ENCODE peak calls at places on chromosomes 1 and 21, in eight cellular contexts. K is hepatocyte, F is GM03348, Y is choroid plexus epithelial cell, Z is myocyte, I is head of caudate nucleus, B is D341Med, A is fibroblast of lung. D is an unnamed sample.

GRCh38 chr1:18485227-18485626 is 4.5 kb downstream of the KLHDC7A start:
- DNase-seq in K (no peak), F (no peak), Y (no peak), Z (no peak), I (no peak), B (no peak), A (no peak), D (no peak)

GRCh38 chr1:160665330-160666078 is 18.7 kb upstream of the SLAMF1 start:
- DNase-seq in K (no peak), F (no peak), Y (peak; percentile 28), Z (no peak), I (no peak), B (no peak), A (no peak), D (no peak)

GRCh38 chr1:174800221-174800791 is 199.4 kb upstream of the CACYBP start:
- DNase-seq in K (peak; percentile 10), F (peak; percentile 29), Y (peak; percentile 18), Z (peak; percentile 43), I (peak; percentile 72), B (no peak), A (no peak), D (no peak)

GRCh38 chr1:55134152-55134808 is 80.9 kb downstream of the USP24 start:
- DNase-seq in K (no peak), F (no peak), Y (no peak), Z (no peak), I (no peak), B (no peak), A (no peak), D (no peak)

GRCh38 chr21:18493420-18493819 is 89.8 kb upstream of the TMPRSS15 start:
- DNase-seq in K (peak; percentile 12), F (no peak), Y (peak; percentile 27), Z (peak; percentile 40), I (peak; percentile 51), B (no peak), A (peak; percentile 28), D (no peak)

GRCh38 chr1:230328342-230329015 is 97.7 kb downstream of the PGBD5 start:
- DNase-seq in K (no peak), F (no peak), Y (no peak), Z (peak; percentile 59), I (no peak), B (no peak), A (no peak), D (no peak)

GRCh38 chr21:46196733-46197132 is 12.5 kb upstream of the SPATC1L start:
- DNase-seq in K (no peak), F (no peak), Y (no peak), Z (no peak), I (no peak), B (no peak), A (no peak), D (no peak)

GRCh38 chr21:21163904-21164303 is 165.7 kb downstream of the NCAM2 start:
- DNase-seq in K (peak; percentile 81), F (peak; percentile 48), Y (peak; percentile 91), Z (peak; percentile 80), I (peak; percentile 78), B (peak; percentile 68), A (peak; percentile 82), D (peak; percentile 34)

GRCh38 chr1:196732526-196732925 is 42.1 kb upstream of the CFHR3 start:
- DNase-seq in K (no peak), F (no peak), Y (peak; percentile 17), Z (no peak), I (no peak), B (no peak), A (no peak), D (no peak)

GRCh38 chr1:86156571-86157455 is at the start of gene COL24A1:
- DNase-seq in K (peak; percentile 69), F (peak; percentile 65), Y (peak; percentile 66), Z (peak; percentile 55), I (peak; percentile 60), B (no peak), A (peak; percentile 71), D (peak; percentile 87)

GRCh38 chr1:178385662-178386061 is 111.1 kb downstream of the CLEC20A start:
- DNase-seq in K (no peak), F (no peak), Y (no peak), Z (no peak), I (no peak), B (no peak), A (no peak), D (no peak)

GRCh38 chr1:84973493-84974334 is 23.2 kb downstream of the MCOLN2 start:
- DNase-seq in K (no peak), F (no peak), Y (peak; percentile 64), Z (peak; percentile 13), I (no peak), B (no peak), A (peak; percentile 38), D (no peak)

GRCh38 chr21:42845296-42845965 is 33.9 kb downstream of the WDR4 start:
- DNase-seq in K (no peak), F (no peak), Y (no peak), Z (peak; percentile 10), I (peak; percentile 73), B (peak; percentile 14), A (peak; percentile 10), D (no peak)

GRCh38 chr1:55214903-55215193 is 316 bp downstream of the USP24 start:
- DNase-seq in K (peak; percentile 61), F (peak; percentile 75), Y (peak; percentile 51), Z (peak; percentile 56), I (peak; percentile 76), B (no peak), A (peak; percentile 53), D (peak; percentile 58)

GRCh38 chr1:26375081-26375480 is 2.5 kb upstream of the ZNF683 start:
- DNase-seq in K (no peak), F (no peak), Y (peak; percentile 30), Z (no peak), I (no peak), B (no peak), A (no peak), D (no peak)

GRCh38 chr1:18879791-18880309 is 20.4 kb upstream of the TAS1R2 start:
- DNase-seq in K (no peak), F (no peak), Y (no peak), Z (no peak), I (no peak), B (no peak), A (no peak), D (peak; percentile 44)

GRCh38 chr1:201790261-201790660 is 38.7 kb upstream of the IPO9 start:
- DNase-seq in K (no peak), F (peak; percentile 64), Y (peak; percentile 81), Z (peak; percentile 39), I (no peak), B (no peak), A (peak; percentile 60), D (no peak)

GRCh38 chr21:33434770-33435360 is 31.7 kb downstream of the IFNGR2 start:
- DNase-seq in K (peak; percentile 68), F (peak; percentile 88), Y (peak; percentile 96), Z (peak; percentile 83), I (no peak), B (no peak), A (peak; percentile 96), D (no peak)

GRCh38 chr1:65264197-65264929 is 45.0 kb upstream of the DNAJC6 start:
- DNase-seq in K (peak; percentile 47), F (peak; percentile 61), Y (peak; percentile 48), Z (peak; percentile 79), I (peak; percentile 90), B (peak; percentile 58), A (peak; percentile 54), D (peak; percentile 34)

GRCh38 chr1:228077565-228078330 is 4.8 kb upstream of the ARF1 start:
- DNase-seq in K (no peak), F (no peak), Y (no peak), Z (no peak), I (no peak), B (no peak), A (no peak), D (no peak)

GRCh38 chr1:30407030-30407861 is 316.1 kb downstream of the MATN1 start:
- DNase-seq in K (no peak), F (no peak), Y (no peak), Z (no peak), I (peak; percentile 39), B (peak; percentile 4), A (no peak), D (no peak)

GRCh38 chr1:63622847-63623566 is 29.8 kb downstream of the PGM1 start:
- DNase-seq in K (no peak), F (no peak), Y (no peak), Z (peak; percentile 50), I (no peak), B (no peak), A (no peak), D (no peak)